ENCODE peak calls at places on chromosomes 4 and X, in five cellular contexts. N, Y, F, B and J are unnamed samples.
A peak's percentile ranks its signal among the peaks of the same experiment; 100 is the strongest.

GRCh38 chrX:19040373-19040772 is 56.5 kb upstream of the PHKA2 start:
- DNase-seq in N (no peak), Y (no peak), F (no peak), B (no peak), J (peak; percentile 6)

GRCh38 chr4:36841583-36842326 is 402.8 kb upstream of the NWD2 start:
- DNase-seq in N (no peak), Y (peak; percentile 70), F (no peak), B (no peak), J (peak; percentile 69)

GRCh38 chr4:143728171-143728570 is 27.7 kb upstream of the FREM3 start:
- DNase-seq in N (peak; percentile 85), Y (no peak), F (no peak), B (no peak), J (no peak)

GRCh38 chrX:100864967-100865366 is 9.2 kb downstream of the NOX1 start:
- DNase-seq in N (peak; percentile 38), Y (no peak), F (no peak), B (no peak), J (no peak)

GRCh38 chr4:34850983-34851382 is 1393.3 kb downstream of the ARAP2 start:
- DNase-seq in N (no peak), Y (no peak), F (no peak), B (no peak), J (no peak)

GRCh38 chr4:17597517-17597916 is 16.9 kb upstream of the MED28 start:
- DNase-seq in N (no peak), Y (peak; percentile 27), F (no peak), B (no peak), J (no peak)

GRCh38 chr4:70187216-70187615 is 8.3 kb upstream of the ODAM start:
- DNase-seq in N (no peak), Y (no peak), F (no peak), B (no peak), J (no peak)

GRCh38 chrX:110226931-110227330 is 91.0 kb downstream of the AMMECR1 start:
- DNase-seq in N (no peak), Y (no peak), F (no peak), B (no peak), J (no peak)

GRCh38 chr4:184621518-184621917 is 27.7 kb downstream of the CASP3 start:
- DNase-seq in N (no peak), Y (no peak), F (no peak), B (no peak), J (no peak)

GRCh38 chr4:177455591-177455990 is 13.4 kb upstream of the AGA start:
- DNase-seq in N (peak; percentile 59), Y (no peak), F (no peak), B (no peak), J (no peak)

GRCh38 chr4:10721616-10722015 is 37.0 kb upstream of the CLNK start:
- DNase-seq in N (no peak), Y (no peak), F (no peak), B (no peak), J (no peak)

GRCh38 chr4:137367608-137368007 is 164.7 kb downstream of the PCDH18 start:
- DNase-seq in N (no peak), Y (no peak), F (no peak), B (no peak), J (no peak)

GRCh38 chrX:44244008-44244407 is 99.5 kb downstream of the EFHC2 start:
- DNase-seq in N (peak; percentile 27), Y (peak; percentile 58), F (no peak), B (no peak), J (peak; percentile 9)
- TF ChIP-seq CTCF in N (peak; percentile 46), Y (peak; percentile 25), F (peak; percentile 60), B (peak; percentile 34), J (peak; percentile 34)

DNA sequence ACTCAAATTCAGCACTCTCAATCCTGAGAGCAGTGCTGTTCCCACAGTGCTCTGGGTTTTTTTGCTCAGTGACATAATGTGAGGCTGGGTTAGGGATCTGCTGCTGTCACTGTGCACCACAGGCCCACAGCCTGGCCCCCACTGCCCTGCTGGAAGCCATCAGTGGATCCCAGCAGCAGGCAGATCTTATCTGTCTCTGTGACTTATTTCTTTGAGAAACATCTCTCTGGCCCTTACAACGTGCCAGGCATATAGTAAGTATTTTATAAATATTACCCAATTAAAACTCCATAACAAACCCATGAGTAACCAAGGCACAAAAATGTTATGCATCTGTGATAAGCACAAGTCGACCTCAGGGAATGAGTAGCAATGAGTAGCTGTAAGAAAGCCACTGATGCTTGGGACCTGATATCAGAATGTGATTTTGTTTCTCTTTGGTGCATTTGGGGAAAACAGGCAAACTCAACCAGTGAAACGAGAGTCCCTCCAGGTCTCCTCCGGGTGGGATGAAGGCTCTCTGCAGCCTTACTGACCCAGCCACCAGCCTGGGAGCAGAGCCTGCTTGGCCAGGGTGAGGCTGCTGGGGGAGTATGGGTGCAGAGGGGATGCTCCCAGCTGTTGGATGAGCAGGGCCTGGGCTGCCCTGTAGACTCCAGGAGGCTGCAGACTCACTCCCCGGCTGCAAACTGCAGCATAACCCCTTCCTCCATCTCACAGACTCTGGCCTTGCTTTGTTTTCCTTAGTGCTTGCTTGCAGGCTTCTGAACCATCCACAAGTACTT is 172.7 kb upstream of the LNX1 start:
- DNase-seq in N (peak; percentile 82), Y (no peak), F (no peak), B (no peak), J (no peak)
- H3K4me3 ChIP-seq in N (no peak overlapping the region), Y (no peak overlapping the region), F (no peak overlapping the region), B (no peak overlapping the region), J (no peak overlapping the region)

GRCh38 chr4:181261279-181261678 is 981.9 kb upstream of the TENM3 start:
- DNase-seq in N (peak; percentile 10), Y (peak; percentile 9), F (no peak), B (no peak), J (no peak)
- TF ChIP-seq CTCF in N (peak; percentile 61), Y (no peak), F (no peak), B (no peak), J (no peak)

DNA sequence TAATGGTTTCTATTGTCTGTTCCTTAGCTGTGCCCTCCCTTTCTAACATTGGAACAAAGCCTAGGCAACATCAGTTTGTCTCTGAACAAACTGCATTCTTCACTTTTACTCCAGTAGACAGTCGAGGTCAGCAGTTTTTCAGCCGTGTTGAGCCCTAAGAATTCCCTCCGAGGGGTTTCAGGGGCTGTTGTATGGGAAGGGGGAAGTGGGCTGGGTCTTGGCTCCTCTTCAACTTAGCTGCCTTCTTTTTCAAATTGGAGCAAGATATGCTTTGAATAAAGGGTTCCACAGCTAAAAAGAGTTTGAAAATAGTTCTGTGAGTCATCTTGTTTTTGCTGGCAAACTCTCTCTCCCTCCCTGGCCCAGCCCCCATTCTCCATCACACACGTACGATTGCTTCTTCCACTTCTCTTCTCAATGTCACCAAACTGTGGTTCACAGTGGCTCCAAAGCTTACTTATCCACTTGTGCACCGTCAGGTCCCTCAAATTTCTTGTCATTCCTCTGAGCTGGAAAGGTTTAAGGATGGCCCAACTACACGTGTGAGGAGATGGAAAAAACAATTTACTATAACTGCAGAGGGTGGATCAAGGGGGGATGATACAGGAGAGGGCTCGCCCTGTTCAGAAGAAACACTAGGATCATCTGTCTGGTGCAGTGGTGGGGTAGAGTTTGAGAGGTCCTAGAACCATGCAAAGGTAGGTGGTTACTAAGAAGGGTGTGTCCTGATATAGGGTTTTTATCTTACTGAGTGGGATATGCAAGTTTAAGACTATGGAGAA is 9.2 kb upstream of the MAML3 start:
- DNase-seq in N (peak; percentile 66), Y (no peak), F (no peak), B (peak; percentile 38), J (no peak)
- H3K4me3 ChIP-seq in N (peak overlapping the region; percentile 26), Y (no peak overlapping the region), F (no peak overlapping the region), B (no peak overlapping the region), J (no peak overlapping the region)

GRCh38 chr4:179867300-179867878 is 2375.8 kb upstream of the TENM3 start:
- DNase-seq in N (peak; percentile 4), Y (peak; percentile 47), F (peak; percentile 51), B (no peak), J (peak; percentile 75)
- TF ChIP-seq CTCF in N (peak; percentile 85), Y (peak; percentile 48), F (peak; percentile 54), B (no peak), J (peak; percentile 92)

GRCh38 chrX:48590203-48591103 is 6.8 kb upstream of the WDR13 start:
- DNase-seq in N (no peak), Y (no peak), F (no peak), B (no peak), J (no peak)
- H3K4me3 ChIP-seq in N (no peak overlapping the region), Y (no peak overlapping the region), F (no peak overlapping the region), B (no peak overlapping the region), J (no peak overlapping the region)

GRCh38 chr4:73948990-73949706 is 32.7 kb downstream of the PF4 start:
- DNase-seq in N (no peak), Y (no peak), F (no peak), B (no peak), J (no peak)

GRCh38 chr4:73944061-73944875 is 37.6 kb downstream of the PF4 start:
- DNase-seq in N (no peak), Y (no peak), F (no peak), B (no peak), J (no peak)

GRCh38 chr4:73945140-73945539 is 36.7 kb downstream of the PF4 start:
- DNase-seq in N (no peak), Y (no peak), F (no peak), B (no peak), J (no peak)

GRCh38 chr4:73945674-73946449 is 36.0 kb downstream of the PF4 start:
- DNase-seq in N (no peak), Y (no peak), F (no peak), B (no peak), J (no peak)

GRCh38 chr4:73947239-73947985 is 34.4 kb downstream of the PF4 start:
- DNase-seq in N (no peak), Y (no peak), F (no peak), B (no peak), J (no peak)
- TF ChIP-seq CTCF in N (no peak), Y (no peak), F (no peak), B (no peak), J (no peak)